ENCODE peak calls at places on chromosome 16, in nine cellular contexts. F is lower lobe of right lung, D is hepatocyte, H is GM12878, P is endothelial cell of umbilical vein, B is heart left ventricle, U is body of pancreas, N is IMR-90, V is AG09309. L is an unnamed sample.

GRCh38 chr16:16149710-16150116 is 73.6 kb downstream of the ABCC6 start:
- DNase-seq in F (no peak), D (no peak), H (no peak), P (no peak), B (no peak), U (peak; percentile 42), N (no peak), V (no peak), L (no peak)

GRCh38 chr16:22373662-22374310 is 633 bp downstream of the CDR2 start:
- DNase-seq in F (peak; percentile 67), D (peak; percentile 58), H (no peak), P (peak; percentile 56), B (peak; percentile 48), U (peak; percentile 75), N (no peak), V (no peak), L (peak; percentile 27)

GRCh38 chr16:4474192-4474961 is at the start of gene NMRAL1:
- DNase-seq in F (peak; percentile 93), D (peak; percentile 94), H (peak; percentile 82), P (peak; percentile 92), B (peak; percentile 87), U (peak; percentile 91), N (peak; percentile 80), V (no peak), L (peak; percentile 97)

GRCh38 chr16:1271380-1271749 is 15.5 kb downstream of the TPSD1 start:
- DNase-seq in F (no peak), D (no peak), H (no peak), P (peak; percentile 7), B (no peak), U (no peak), N (no peak), V (no peak), L (no peak)

GRCh38 chr16:49048557-49048956 is 233.1 kb downstream of the CBLN1 start:
- DNase-seq in F (no peak), D (no peak), H (no peak), P (no peak), B (no peak), U (no peak), N (peak; percentile 1), V (no peak), L (peak; percentile 65)

GRCh38 chr16:624522-625401 is 6.0 kb upstream of the WFIKKN1 start:
- DNase-seq in F (no peak), D (no peak), H (no peak), P (no peak), B (no peak), U (no peak), N (no peak), V (no peak), L (no peak)

GRCh38 chr16:57297856-57298255 is 13.4 kb upstream of the PLLP start:
- DNase-seq in F (no peak), D (no peak), H (no peak), P (no peak), B (no peak), U (no peak), N (no peak), V (no peak), L (no peak)

GRCh38 chr16:20611350-20611902 is 35.3 kb upstream of the ACSM2B start:
- DNase-seq in F (peak; percentile 67), D (no peak), H (no peak), P (no peak), B (peak; percentile 58), U (peak; percentile 94), N (no peak), V (no peak), L (no peak)

GRCh38 chr16:20910781-20911321 is 10.3 kb downstream of the LYRM1 start:
- DNase-seq in F (no peak), D (peak; percentile 34), H (no peak), P (peak; percentile 95), B (no peak), U (no peak), N (peak; percentile 92), V (peak; percentile 93), L (peak; percentile 93)

GRCh38 chr16:69013991-69014390 is 91.5 kb upstream of the HAS3 start:
- DNase-seq in F (no peak), D (no peak), H (no peak), P (no peak), B (no peak), U (no peak), N (peak; percentile 25), V (no peak), L (no peak)

GRCh38 chr16:56354016-56354415 is 71.3 kb downstream of the AMFR start:
- DNase-seq in F (no peak), D (no peak), H (no peak), P (no peak), B (no peak), U (no peak), N (no peak), V (no peak), L (no peak)

GRCh38 chr16:72018470-72018869 is 9.9 kb downstream of the DHODH start:
- DNase-seq in F (no peak), D (no peak), H (no peak), P (no peak), B (no peak), U (no peak), N (no peak), V (no peak), L (no peak)

GRCh38 chr16:72921106-72921505 is 126.8 kb downstream of the ZFHX3 start:
- DNase-seq in F (no peak), D (no peak), H (no peak), P (no peak), B (no peak), U (no peak), N (no peak), V (no peak), L (no peak)

GRCh38 chr16:56836410-56836834 is 28.6 kb upstream of the SLC12A3 start:
- DNase-seq in F (no peak), D (no peak), H (no peak), P (no peak), B (no peak), U (no peak), N (no peak), V (peak; percentile 31), L (no peak)

GRCh38 chr16:53465606-53466290 is 31.5 kb downstream of the RBL2 start:
- DNase-seq in F (no peak), D (peak; percentile 12), H (no peak), P (peak; percentile 83), B (no peak), U (peak; percentile 30), N (peak; percentile 80), V (peak; percentile 32), L (peak; percentile 70)

GRCh38 chr16:30740364-30741251 is 7.6 kb upstream of the PHKG2 start:
- DNase-seq in F (peak; percentile 91), D (peak; percentile 87), H (no peak), P (peak; percentile 19), B (peak; percentile 88), U (peak; percentile 92), N (peak; percentile 55), V (peak; percentile 41), L (peak; percentile 99)

GRCh38 chr16:89375021-89375420 is 115.3 kb downstream of the ANKRD11 start:
- DNase-seq in F (no peak), D (no peak), H (no peak), P (no peak), B (no peak), U (no peak), N (peak; percentile 87), V (no peak), L (no peak)

GRCh38 chr16:27374794-27375499 is 27.0 kb upstream of the IL21R start:
- DNase-seq in F (peak; percentile 68), D (peak; percentile 77), H (peak; percentile 90), P (peak; percentile 83), B (peak; percentile 77), U (peak; percentile 37), N (peak; percentile 80), V (no peak), L (peak; percentile 63)

DNA sequence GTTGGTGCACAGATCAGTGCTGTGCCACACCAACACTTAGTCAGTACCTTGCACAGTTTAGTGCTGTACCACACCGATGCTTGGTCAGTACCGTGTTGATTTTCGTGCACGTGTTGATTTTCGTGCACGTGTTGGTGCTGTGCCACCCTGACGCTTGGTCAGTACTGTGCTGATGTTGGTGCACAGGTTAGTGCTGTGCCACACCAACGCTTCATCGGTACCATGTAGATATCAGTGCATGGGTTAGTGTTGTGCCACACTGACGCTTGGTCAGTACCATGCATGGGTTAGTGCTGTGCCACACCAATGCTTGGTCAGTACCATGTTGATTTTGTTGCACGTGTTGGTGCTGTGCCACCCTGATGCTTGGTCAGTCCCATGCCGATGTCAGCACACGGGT is 103.5 kb downstream of the NPIPB11 start:
- DNase-seq in F (no peak), D (no peak), H (no peak), P (no peak), B (no peak), U (no peak), N (no peak), V (no peak), L (no peak)
- H3K4me3 ChIP-seq in F (no peak overlapping the region), D (no peak overlapping the region), H (no peak overlapping the region), P (no peak overlapping the region), B (no peak overlapping the region), U (no peak overlapping the region), N (no peak overlapping the region), V (no peak overlapping the region), L (no peak overlapping the region)

GRCh38 chr16:85092851-85093250 is 19.4 kb downstream of the CIBAR2 start:
- DNase-seq in F (no peak), D (no peak), H (no peak), P (no peak), B (no peak), U (no peak), N (no peak), V (no peak), L (no peak)

GRCh38 chr16:85093705-85094104 is 18.6 kb downstream of the CIBAR2 start:
- DNase-seq in F (no peak), D (no peak), H (no peak), P (no peak), B (no peak), U (no peak), N (no peak), V (no peak), L (no peak)

GRCh38 chr16:85092309-85092708 is 20.0 kb downstream of the CIBAR2 start:
- DNase-seq in F (no peak), D (no peak), H (no peak), P (no peak), B (no peak), U (peak; percentile 30), N (no peak), V (no peak), L (no peak)

GRCh38 chr16:85094812-85095211 is 17.5 kb downstream of the CIBAR2 start:
- DNase-seq in F (no peak), D (no peak), H (no peak), P (no peak), B (no peak), U (no peak), N (no peak), V (no peak), L (no peak)

GRCh38 chr16:85094176-85094805 is 18.0 kb downstream of the CIBAR2 start:
- DNase-seq in F (no peak), D (no peak), H (no peak), P (no peak), B (no peak), U (no peak), N (no peak), V (no peak), L (no peak)
- TF ChIP-seq CTCF in F (no peak), D (no peak), H (no peak), P (no peak), B (no peak), U (no peak), N (no peak), V (no peak), L (no peak)

GRCh38 chr16:12613992-12614661 is 189.6 kb downstream of the CPPED1 start:
- DNase-seq in F (no peak), D (no peak), H (no peak), P (no peak), B (no peak), U (no peak), N (no peak), V (no peak), L (no peak)
- H3K4me3 ChIP-seq in F (no peak overlapping the region), D (no peak overlapping the region), H (no peak overlapping the region), P (no peak overlapping the region), B (no peak overlapping the region), U (no peak overlapping the region), N (no peak overlapping the region), V (no peak overlapping the region), L (no peak overlapping the region)

GRCh38 chr16:58435779-58436178 is 43.5 kb downstream of the GINS3 start:
- DNase-seq in F (no peak), D (no peak), H (no peak), P (no peak), B (no peak), U (no peak), N (no peak), V (no peak), L (no peak)
- TF ChIP-seq CTCF in F (no peak), D (no peak), H (no peak), P (peak; percentile 34), B (peak; percentile 7), U (no peak), N (no peak), V (no peak), L (no peak)